ENCODE peak calls at places on chromosomes 12 and 14, in nine cellular contexts. F is activated CD8-positive, alpha-beta T cell treated with anti-CD3 and anti-CD28 coated beads for 36 hours; J is activated naive CD8-positive, alpha-beta T cell treated with anti-CD3 and anti-CD28 coated beads, Interleukin-2, amount 10 ng/mL, durations not matched to agents 7 days and 5 days; V is left cardiac atrium; B is PC-3; O is left lung; A is heart right ventricle; Z is natural killer cell; I is effector memory CD8-positive, alpha-beta T cell. C is an unnamed sample.

GRCh38 chr12:132225214-132225613 is 81.0 kb downstream of the NOC4L start:
- ATAC-seq in F (no peak), J (no peak), V (no peak), B (no peak), O (no peak), A (no peak), Z (no peak), I (no peak), C (no peak)

GRCh38 chr12:109111775-109112491 is 4.5 kb upstream of the ACACB start:
- ATAC-seq in F (peak; percentile 22), J (no peak), V (peak; percentile 29), B (peak; percentile 69), O (peak; percentile 81), A (peak; percentile 69), Z (no peak), I (peak; percentile 40), C (no peak)

GRCh38 chr14:67738740-67739504 is 37.2 kb downstream of the RDH12 start:
- ATAC-seq in F (no peak), J (no peak), V (peak; percentile 86), B (peak; percentile 94), O (peak; percentile 38), A (peak; percentile 66), Z (no peak), I (peak; percentile 94), C (peak; percentile 93)

GRCh38 chr12:27068863-27069262 is 13.5 kb downstream of the C12orf71 start:
- ATAC-seq in F (no peak), J (no peak), V (no peak), B (no peak), O (no peak), A (no peak), Z (no peak), I (no peak), C (peak; percentile 79)

GRCh38 chr14:24928501-24928900 is 121.4 kb downstream of the STXBP6 start:
- ATAC-seq in F (no peak), J (no peak), V (no peak), B (no peak), O (no peak), A (no peak), Z (no peak), I (no peak), C (no peak)

GRCh38 chr12:80943345-80943744 is 5.6 kb upstream of the LIN7A start:
- ATAC-seq in F (no peak), J (no peak), V (no peak), B (no peak), O (no peak), A (no peak), Z (no peak), I (no peak), C (no peak)

GRCh38 chr14:35336171-35337073 is 44.2 kb downstream of the PSMA6 start:
- ATAC-seq in F (no peak), J (no peak), V (peak; percentile 81), B (no peak), O (peak; percentile 75), A (peak; percentile 91), Z (no peak), I (no peak), C (peak; percentile 65)

GRCh38 chr14:49940805-49941421 is 48.0 kb downstream of the ARF6 start:
- ATAC-seq in F (no peak), J (peak; percentile 48), V (no peak), B (peak; percentile 49), O (peak; percentile 54), A (no peak), Z (peak; percentile 77), I (peak; percentile 73), C (peak; percentile 52)

GRCh38 chr14:39474416-39474911 is 42.2 kb upstream of the FBXO33 start:
- ATAC-seq in F (peak; percentile 99), J (no peak), V (no peak), B (no peak), O (no peak), A (no peak), Z (no peak), I (no peak), C (no peak)

GRCh38 chr12:42099433-42099832 is 45.2 kb downstream of the GXYLT1 start:
- ATAC-seq in F (no peak), J (no peak), V (no peak), B (no peak), O (no peak), A (no peak), Z (no peak), I (no peak), C (no peak)

GRCh38 chr12:121939190-121939589 is 20.8 kb downstream of the CFAP251 start:
- ATAC-seq in F (no peak), J (peak; percentile 37), V (no peak), B (no peak), O (no peak), A (no peak), Z (peak; percentile 74), I (no peak), C (peak; percentile 44)

GRCh38 chr12:69161835-69162234 is 77.5 kb upstream of the CPSF6 start:
- ATAC-seq in F (peak; percentile 77), J (peak; percentile 40), V (no peak), B (no peak), O (no peak), A (no peak), Z (no peak), I (peak; percentile 54), C (no peak)

GRCh38 chr14:39291739-39292138 is 58.0 kb downstream of the MIA2 start:
- ATAC-seq in F (no peak), J (no peak), V (no peak), B (no peak), O (no peak), A (no peak), Z (no peak), I (no peak), C (no peak)

GRCh38 chr12:93978553-93978952 is 169.8 kb upstream of the PLXNC1 start:
- ATAC-seq in F (no peak), J (no peak), V (peak; percentile 80), B (no peak), O (peak; percentile 87), A (no peak), Z (no peak), I (no peak), C (peak; percentile 54)

GRCh38 chr14:95183082-95183481 is 25.8 kb upstream of the DICER1 start:
- ATAC-seq in F (no peak), J (no peak), V (no peak), B (no peak), O (no peak), A (no peak), Z (no peak), I (no peak), C (no peak)

GRCh38 chr12:6735448-6736191 is 11.8 kb downstream of the COPS7A start:
- ATAC-seq in F (peak; percentile 83), J (peak; percentile 86), V (peak; percentile 93), B (peak; percentile 99), O (peak; percentile 98), A (peak; percentile 90), Z (peak; percentile 78), I (peak; percentile 49), C (peak; percentile 93)

GRCh38 chr14:106506901-106507305 is 980.5 kb downstream of the TMEM121 start:
- ATAC-seq in F (peak; percentile 67), J (peak; percentile 69), V (no peak), B (no peak), O (no peak), A (no peak), Z (peak; percentile 81), I (peak; percentile 74), C (no peak)

GRCh38 chr12:50573271-50573670 is 68.5 kb downstream of the DIP2B start:
- ATAC-seq in F (no peak), J (no peak), V (no peak), B (no peak), O (no peak), A (no peak), Z (no peak), I (no peak), C (no peak)

GRCh38 chr14:89184952-89185351 is 232.1 kb downstream of the FOXN3 start:
- ATAC-seq in F (no peak), J (no peak), V (peak; percentile 68), B (no peak), O (no peak), A (peak; percentile 27), Z (no peak), I (no peak), C (no peak)

GRCh38 chr12:85626031-85626781 is 210.0 kb downstream of the RASSF9 start:
- ATAC-seq in F (no peak), J (no peak), V (peak; percentile 55), B (peak; percentile 79), O (peak; percentile 73), A (peak; percentile 76), Z (no peak), I (no peak), C (peak; percentile 54)

GRCh38 chr12:120821878-120822277 is 82.3 kb downstream of the SPPL3 start:
- ATAC-seq in F (peak; percentile 45), J (no peak), V (no peak), B (no peak), O (no peak), A (no peak), Z (no peak), I (no peak), C (no peak)

GRCh38 chr12:52561880-52562449 is 9.0 kb upstream of the KRT71 start:
- ATAC-seq in F (no peak), J (no peak), V (no peak), B (no peak), O (peak; percentile 90), A (no peak), Z (no peak), I (no peak), C (no peak)

C was measured in esophagus mucosa.